ENCODE peak calls at places on chromosomes 4 and X, in five cellular contexts. Z is LoVo, W is MCF 10A, T is upper lobe of right lung, G is SW480. R is an unnamed sample.

GRCh38 chrX:70254909-70255308 is 5.1 kb downstream of the P2RY4 start:
- DNase-seq in Z (no peak), W (no peak), T (no peak), G (no peak), R (peak)

GRCh38 chr4:51901363-51901762 is 58.4 kb downstream of the DCUN1D4 start:
- DNase-seq in Z (no peak), W (no peak), T (no peak), G (no peak), R (no peak)

GRCh38 chr4:81606796-81607550 is 135.3 kb upstream of the RASGEF1B start:
- DNase-seq in Z (peak), W (peak), T (no peak), G (no peak), R (no peak)

GRCh38 chr4:42119916-42120315 is 32.5 kb downstream of the BEND4 start:
- DNase-seq in Z (no peak), W (no peak), T (no peak), G (no peak), R (no peak)

GRCh38 chrX:53089224-53089842 is 4.6 kb upstream of the KANTR start:
- DNase-seq in Z (peak), W (peak), T (no peak), G (peak), R (peak)

GRCh38 chr4:16199132-16199531 is 27.1 kb downstream of the TAPT1 start:
- DNase-seq in Z (peak), W (peak), T (no peak), G (peak), R (no peak)

GRCh38 chr4:176123710-176124407 is 58.2 kb downstream of the WDR17 start:
- DNase-seq in Z (peak), W (peak), T (no peak), G (peak), R (peak)

GRCh38 chrX:106959897-106960296 is 39.7 kb downstream of the CLDN2 start:
- DNase-seq in Z (peak), W (peak), T (no peak), G (peak), R (no peak)

GRCh38 chr4:51995647-51996046 is 24.5 kb downstream of the LRRC66 start:
- DNase-seq in Z (no peak), W (no peak), T (no peak), G (no peak), R (no peak)